ENCODE peak calls at places on chromosomes 6 and 20, in four cellular contexts. N is EH, J is activated T-cell treated with anti-CD3 and anti-CD28 coated beads for 1 hour, X is GM10248. Z is an unnamed sample.

GRCh38 chr20:62405108-62405980 is 1.7 kb downstream of the CABLES2 start:
- DNase-seq in N (peak; percentile 46), J (no peak), X (no peak), Z (no peak)

GRCh38 chr6:72811971-72812421 is 190.1 kb downstream of the KCNQ5 start:
- DNase-seq in N (peak; percentile 93), J (no peak), X (no peak), Z (no peak)

GRCh38 chr6:90610291-90610670 is 23.4 kb upstream of the MAP3K7 start:
- DNase-seq in N (no peak), J (no peak), X (peak; percentile 15), Z (no peak)

GRCh38 chr6:74946961-74947360 is 258.9 kb downstream of the COL12A1 start:
- DNase-seq in N (peak; percentile 67), J (no peak), X (no peak), Z (no peak)

GRCh38 chr6:11785953-11786579 is 7.5 kb upstream of the ADTRP start:
- DNase-seq in N (no peak), J (peak; percentile 5), X (peak; percentile 85), Z (no peak)

GRCh38 chr6:84785676-84786075 is 21.3 kb upstream of the TBX18 start:
- DNase-seq in N (no peak), J (no peak), X (no peak), Z (no peak)

GRCh38 chr20:38729767-38730166 is 5.5 kb downstream of the SLC32A1 start:
- DNase-seq in N (no peak), J (no peak), X (no peak), Z (no peak)

GRCh38 chr20:64131406-64131805 is 24.0 kb upstream of the NPBWR2 start:
- DNase-seq in N (peak; percentile 34), J (no peak), X (no peak), Z (no peak)

GRCh38 chr20:10978019-10978702 is 304.4 kb upstream of the JAG1 start:
- DNase-seq in N (no peak), J (no peak), X (no peak), Z (no peak)

GRCh38 chr20:37781626-37782025 is 87.8 kb downstream of the CTNNBL1 start:
- DNase-seq in N (peak; percentile 5), J (no peak), X (no peak), Z (no peak)

GRCh38 chr6:14983599-14984296 is 262.1 kb upstream of the JARID2 start:
- DNase-seq in N (no peak), J (no peak), X (no peak), Z (no peak)

GRCh38 chr20:42254673-42255072 is 636.5 kb upstream of the CHD6 start:
- DNase-seq in N (no peak), J (no peak), X (no peak), Z (no peak)

GRCh38 chr6:1584146-1584545 is 25.6 kb upstream of the FOXC1 start:
- DNase-seq in N (no peak), J (no peak), X (no peak), Z (no peak)

GRCh38 chr20:53883098-53883762 is 187.2 kb downstream of the BCAS1 start:
- DNase-seq in N (peak; percentile 85), J (no peak), X (no peak), Z (no peak)

GRCh38 chr20:51678041-51678697 is 90.0 kb downstream of the ATP9A start:
- DNase-seq in N (peak; percentile 32), J (no peak), X (no peak), Z (no peak)

GRCh38 chr6:71533939-71534379 is 245.3 kb downstream of the OGFRL1 start:
- DNase-seq in N (peak; percentile 41), J (no peak), X (peak; percentile 20), Z (peak; percentile 27)

GRCh38 chr6:14905201-14905600 is 340.7 kb upstream of the JARID2 start:
- DNase-seq in N (no peak), J (no peak), X (no peak), Z (no peak)

GRCh38 chr6:155795173-155795796 is 339.6 kb upstream of the NOX3 start:
- DNase-seq in N (peak; percentile 12), J (no peak), X (no peak), Z (no peak)

GRCh38 chr6:113632220-113632864 is 224.8 kb upstream of the MARCKS start:
- DNase-seq in N (peak; percentile 95), J (no peak), X (no peak), Z (peak; percentile 27)

GRCh38 chr6:170271771-170272314 is 19.0 kb downstream of the DLL1 start:
- DNase-seq in N (no peak), J (peak; percentile 65), X (peak; percentile 92), Z (peak; percentile 25)

GRCh38 chr6:137872071-137872470 is 5.0 kb downstream of the TNFAIP3 start:
- DNase-seq in N (peak; percentile 79), J (no peak), X (no peak), Z (no peak)

GRCh38 chr20:45415822-45416637 is at the start of gene PIGT:
- DNase-seq in N (peak; percentile 87), J (peak; percentile 78), X (peak; percentile 90), Z (peak; percentile 91)

GRCh38 chr6:44504321-44504761 is 116.8 kb downstream of the CDC5L start:
- DNase-seq in N (no peak), J (no peak), X (no peak), Z (no peak)

GRCh38 chr6:3825851-3826581 is 23.2 kb upstream of the FAM50B start:
- DNase-seq in N (peak; percentile 100), J (no peak), X (no peak), Z (no peak)

GRCh38 chr6:69976591-69977090 is 110.3 kb downstream of the COL19A1 start:
- DNase-seq in N (no peak), J (no peak), X (no peak), Z (no peak)

GRCh38 chr6:137414599-137414998 is 79.6 kb downstream of the OLIG3 start:
- DNase-seq in N (no peak), J (no peak), X (no peak), Z (no peak)

GRCh38 chr20:43409041-43409913 is 48.4 kb upstream of the SRSF6 start:
- DNase-seq in N (peak; percentile 60), J (no peak), X (no peak), Z (peak; percentile 40)

GRCh38 chr20:59404749-59405148 is 104.3 kb downstream of the EDN3 start:
- DNase-seq in N (no peak), J (no peak), X (no peak), Z (no peak)

GRCh38 chr6:75431379-75431778 is 62.2 kb downstream of the FILIP1 start:
- DNase-seq in N (peak; percentile 62), J (no peak), X (no peak), Z (no peak)

GRCh38 chr20:31596831-31597482 is 8.1 kb upstream of the ID1 start:
- DNase-seq in N (no peak), J (no peak), X (no peak), Z (no peak)

GRCh38 chr20:34540596-34541263 is 17.8 kb upstream of the MAP1LC3A start:
- DNase-seq in N (no peak), J (no peak), X (no peak), Z (no peak)